ENCODE peak calls at places on chromosomes 16 and 17, in four cellular contexts. O is PC-3, S is SK-N-SH, H is GM23338. C is an unnamed sample.

GRCh38 chr16:24977673-24978065 is 37.5 kb downstream of the ARHGAP17 start:
- DNase-seq in S (no peak), O (peak), H (peak), C (peak)

GRCh38 chr17:13338421-13338820 is 263.3 kb downstream of the HS3ST3A1 start:
- DNase-seq in S (no peak), O (no peak), H (no peak), C (no peak)

GRCh38 chr17:6471531-6472465 is 27.5 kb downstream of the PIMREG start:
- DNase-seq in S (no peak), O (peak), H (peak), C (peak)

GRCh38 chr17:298791-299450 is 53.7 kb downstream of the RPH3AL start:
- DNase-seq in O (no peak), S (no peak), H (no peak), C (no peak)

GRCh38 chr16:83699817-83700216 is 108.0 kb upstream of the HSBP1 start:
- DNase-seq in O (no peak), S (no peak), H (no peak), C (no peak)

GRCh38 chr16:3529175-3529574 is 28.4 kb downstream of the CLUAP1 start:
- DNase-seq in S (no peak), O (no peak), H (no peak), C (no peak)

GRCh38 chr16:678858-679807 is 1.1 kb upstream of the STUB1 start:
- DNase-seq in H (peak), O (peak), S (peak), C (peak)

GRCh38 chr17:78230996-78231931 is at the start of gene TMEM235:
- DNase-seq in S (peak), H (peak), O (no peak), C (no peak)

GRCh38 chr17:19374136-19374535 is 4.2 kb upstream of the MAPK7 start:
- DNase-seq in O (no peak), H (no peak), S (no peak), C (peak)
- TF ChIP-seq EZH2phosphoT487 in O (no peak), H (no peak), S (no peak), C (no peak)

GRCh38 chr17:14522795-14523387 is 222.0 kb downstream of the HS3ST3B1 start:
- DNase-seq in S (no peak), O (no peak), H (no peak), C (no peak)

GRCh38 chr17:14525551-14526455 is 224.9 kb downstream of the HS3ST3B1 start:
- DNase-seq in S (no peak), O (no peak), H (peak), C (no peak)
- H2AFZ ChIP-seq in S (no peak), O (no peak), H (no peak), C (no peak)

DNA sequence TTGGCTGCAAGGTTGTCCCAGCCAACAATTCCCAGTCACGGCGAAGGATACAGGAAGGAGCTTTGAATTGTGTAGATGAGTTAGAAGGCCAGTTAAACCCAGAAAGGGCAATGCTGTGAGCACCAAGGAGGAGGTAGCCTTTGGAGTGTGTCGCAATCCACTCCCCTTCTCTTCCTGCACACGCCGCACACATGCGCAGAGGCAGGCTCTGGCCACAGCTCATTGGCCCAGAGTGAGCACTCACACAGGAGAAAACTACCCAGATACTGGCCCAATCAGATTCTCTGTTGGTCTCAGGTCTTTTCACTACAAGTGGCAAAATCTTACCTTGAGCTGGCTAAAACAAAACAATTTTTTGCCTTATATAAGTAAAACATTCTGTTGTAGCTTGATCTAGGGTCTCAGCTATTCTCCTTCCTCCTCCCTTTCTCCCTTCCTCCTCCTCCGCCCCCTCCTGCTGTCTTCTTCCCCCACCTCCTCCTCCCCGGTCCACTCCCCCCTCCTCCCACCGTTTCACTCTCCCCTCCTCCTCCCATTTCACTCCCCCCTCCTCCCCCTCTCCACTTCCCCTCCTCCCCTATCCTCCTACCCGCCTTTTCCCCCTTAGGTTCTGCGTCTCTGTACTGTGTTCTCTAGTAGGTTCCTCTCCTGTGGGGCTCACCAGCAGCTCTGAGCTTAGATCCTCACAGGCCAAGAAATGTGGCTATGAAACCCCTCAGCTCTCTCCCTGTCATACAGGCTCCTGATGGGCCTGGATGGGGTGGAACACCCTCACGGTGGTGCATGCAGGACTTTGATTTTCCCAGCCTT is 344.9 kb downstream of the CPPED1 start:
- DNase-seq in H (no peak), O (no peak), S (no peak), C (no peak)
- TF ChIP-seq EZH2phosphoT487 in H (no peak), O (no peak), S (no peak), C (no peak)

GRCh38 chr16:51576498-51576897 is 425.4 kb upstream of the SALL1 start:
- DNase-seq in S (no peak), H (no peak), O (no peak), C (no peak)
- H2AFZ ChIP-seq in S (no peak), H (peak), O (no peak), C (no peak)

C was measured in GM23248.